ENCODE peak calls at places on chromosomes 2 and 18, in six cellular contexts. U is fibroblast of lung, L is GM13977, P is right atrium auricular region, G is activated B cell treated with CpG ODN at 0.5 μM for 24 hours, H is astrocyte of the spinal cord. W is an unnamed sample.

GRCh38 chr2:172672114-172672513 is 63.5 kb upstream of the RAPGEF4 start:
- DNase-seq in L (no peak), H (no peak), P (no peak), U (peak; percentile 25), G (no peak), W (no peak)

GRCh38 chr2:40558772-40559171 is 106.9 kb upstream of the SLC8A1 start:
- DNase-seq in H (no peak), U (no peak), G (no peak), P (no peak), L (no peak), W (no peak)

GRCh38 chr2:173656086-173656485 is 301.4 kb downstream of the CDCA7 start:
- DNase-seq in H (no peak), P (no peak), U (no peak), L (no peak), G (no peak), W (no peak)

GRCh38 chr2:232886632-232887031 is 16.6 kb downstream of the SNORC start:
- DNase-seq in P (no peak), H (no peak), G (peak; percentile 7), L (no peak), U (no peak), W (no peak)

GRCh38 chr2:135563793-135564192 is 32.5 kb downstream of the R3HDM1 start:
- DNase-seq in L (no peak), U (peak; percentile 15), G (no peak), P (no peak), H (peak; percentile 15), W (no peak)

GRCh38 chr2:233668605-233669260 is 3.0 kb upstream of the UGT1A9 start:
- DNase-seq in U (no peak), L (no peak), G (no peak), P (no peak), H (no peak), W (no peak)

GRCh38 chr2:162732946-162733698 is 105.4 kb downstream of the KCNH7 start:
- DNase-seq in H (peak; percentile 10), P (no peak), U (no peak), G (no peak), L (no peak), W (no peak)

GRCh38 chr2:111121028-111121872 is 536 bp downstream of the BCL2L11 start:
- DNase-seq in G (peak; percentile 62), P (peak; percentile 62), U (peak; percentile 33), H (peak; percentile 38), L (peak; percentile 52), W (peak; percentile 70)

GRCh38 chr2:98020992-98021713 is 25.4 kb upstream of the TMEM131 start:
- DNase-seq in G (no peak), L (no peak), P (peak; percentile 26), H (no peak), U (no peak), W (no peak)

GRCh38 chr2:202122975-202123765 is 50.1 kb downstream of the KIAA2012 start:
- DNase-seq in P (no peak), H (no peak), U (no peak), L (no peak), G (no peak), W (no peak)

GRCh38 chr18:34280653-34281052 is 55.9 kb upstream of the NOL4 start:
- DNase-seq in U (no peak), L (no peak), G (no peak), P (no peak), H (no peak), W (no peak)

GRCh38 chr2:55839182-55839819 is 84.3 kb downstream of the EFEMP1 start:
- DNase-seq in H (peak; percentile 42), U (peak; percentile 44), P (no peak), G (no peak), L (no peak), W (no peak)

GRCh38 chr18:23265691-23266399 is 130.6 kb downstream of the CABLES1 start:
- DNase-seq in U (no peak), L (no peak), H (no peak), P (no peak), G (no peak), W (no peak)

GRCh38 chr2:238784671-238785527 is 63.0 kb upstream of the TWIST2 start:
- DNase-seq in L (peak; percentile 76), H (peak; percentile 63), U (peak; percentile 73), G (no peak), P (peak; percentile 80), W (peak; percentile 83)

GRCh38 chr2:191333911-191334357 is 88.7 kb downstream of the MYO1B start:
- DNase-seq in U (peak; percentile 86), P (no peak), L (no peak), G (no peak), H (peak; percentile 96), W (no peak)

GRCh38 chr2:174158003-174158402 is 90.3 kb downstream of the OLA1 start:
- DNase-seq in L (peak; percentile 44), U (peak; percentile 57), G (no peak), H (peak; percentile 33), P (no peak), W (no peak)

GRCh38 chr2:130776550-130776949 is 21.2 kb downstream of the AMER3 start:
- DNase-seq in L (no peak), P (no peak), U (no peak), G (no peak), H (no peak), W (no peak)

GRCh38 chr18:62384610-62385097 is 59.5 kb downstream of the TNFRSF11A start:
- DNase-seq in P (no peak), G (no peak), H (peak; percentile 4), L (no peak), U (no peak), W (no peak)

GRCh38 chr2:19355931-19356544 is 2.4 kb downstream of the OSR1 start:
- DNase-seq in P (no peak), U (peak; percentile 60), L (peak; percentile 31), G (no peak), H (peak; percentile 41), W (no peak)

GRCh38 chr18:10442551-10442971 is 11.9 kb upstream of the APCDD1 start:
- DNase-seq in U (peak; percentile 30), P (no peak), L (no peak), H (no peak), G (no peak), W (no peak)

GRCh38 chr2:177604291-177605065 is 211.9 kb downstream of the AGPS start:
- DNase-seq in G (no peak), H (peak; percentile 77), P (no peak), U (peak; percentile 82), L (peak; percentile 34), W (no peak)

GRCh38 chr2:96888082-96889011 is 18.5 kb upstream of the SEMA4C start:
- DNase-seq in G (no peak), P (no peak), H (no peak), L (no peak), U (no peak), W (no peak)

GRCh38 chr2:30768036-30768686 is 39.1 kb downstream of the CAPN13 start:
- DNase-seq in H (no peak), L (no peak), G (no peak), P (no peak), U (no peak), W (no peak)

DNA sequence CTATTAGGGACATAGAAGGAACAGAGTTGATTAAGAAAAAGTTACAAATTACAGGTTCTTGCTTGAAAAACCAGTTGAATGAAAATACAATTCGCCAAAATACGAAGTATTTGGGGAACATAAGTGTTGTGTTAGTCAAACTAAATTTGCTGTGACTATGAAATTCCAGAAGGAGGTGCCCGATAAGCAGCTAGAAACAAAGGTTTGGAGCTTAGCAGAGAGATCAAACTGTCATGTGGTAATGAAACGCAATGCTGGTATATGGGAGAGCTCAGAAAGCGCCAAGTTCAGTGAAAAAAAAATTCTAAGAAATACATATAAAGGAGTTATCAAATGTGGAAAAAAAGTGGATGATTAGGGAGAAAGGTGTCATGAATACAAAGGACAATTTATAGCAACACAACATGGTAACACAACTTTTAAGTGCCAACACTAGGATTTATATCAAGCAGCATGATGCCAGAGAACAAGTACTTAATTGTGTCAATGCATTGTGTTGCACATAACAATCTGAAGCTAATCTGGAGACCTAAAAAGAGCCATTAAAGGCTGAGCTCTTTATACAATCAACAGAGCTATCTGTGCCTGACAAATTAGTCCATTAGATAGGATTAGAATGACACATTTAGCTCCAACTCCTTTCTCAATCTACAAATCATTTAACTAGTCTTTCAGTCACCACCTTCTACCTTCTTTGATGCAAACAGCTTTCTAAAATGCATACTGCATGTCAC is 31.2 kb downstream of the SMAD2 start:
- DNase-seq in H (no peak), U (no peak), P (no peak), G (no peak), L (no peak), W (no peak)
- TF ChIP-seq CTCF in H (no peak), U (no peak), P (no peak), G (no peak), L (no peak), W (no peak)

DNA sequence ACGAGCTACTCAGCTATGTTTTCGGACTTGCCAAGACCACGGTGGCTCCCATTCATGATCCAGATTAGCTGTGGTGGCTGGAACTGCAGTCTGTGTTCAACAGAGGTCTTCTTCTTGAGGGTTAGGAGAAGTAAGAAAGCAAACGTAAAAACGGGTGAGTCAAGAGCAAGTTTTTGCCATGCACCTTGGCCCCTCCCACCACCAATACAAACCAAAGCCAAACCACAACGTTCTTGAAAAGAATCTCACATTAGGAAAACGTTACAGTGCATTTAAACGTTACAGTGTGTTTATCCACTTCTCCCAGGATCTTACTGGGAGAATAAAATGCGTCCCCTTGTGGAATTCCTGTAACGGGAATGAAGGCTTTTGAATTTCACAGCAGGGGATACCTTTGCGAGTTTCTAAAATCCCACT is 725 bp downstream of the FBXO48 start:
- DNase-seq in U (peak; percentile 45), P (no peak), G (no peak), L (no peak), H (peak; percentile 84), W (no peak)
- TF ChIP-seq CTCF in U (peak; percentile 37), P (peak; percentile 18), G (no peak), L (no peak), H (peak; percentile 24), W (no peak)

GRCh38 chr18:12943200-12943599 is 4.6 kb upstream of the SEH1L start:
- DNase-seq in L (no peak), U (no peak), H (no peak), G (no peak), P (no peak), W (no peak)

GRCh38 chr18:12944724-12945123 is 3.1 kb upstream of the SEH1L start:
- DNase-seq in G (no peak), U (no peak), H (peak; percentile 52), L (no peak), P (peak; percentile 68), W (no peak)

GRCh38 chr18:12948055-12948804 is 419 bp downstream of the SEH1L start:
- DNase-seq in P (peak; percentile 96), L (peak; percentile 91), H (peak; percentile 97), U (peak; percentile 95), G (peak; percentile 91), W (peak; percentile 80)

GRCh38 chr18:12947355-12948054 is at the start of gene SEH1L:
- DNase-seq in H (peak; percentile 99), U (peak; percentile 99), G (peak; percentile 96), L (peak; percentile 98), P (peak; percentile 98), W (peak; percentile 100)

GRCh38 chr18:12946549-12947354 is 1.1 kb upstream of the SEH1L start:
- DNase-seq in G (no peak), P (peak; percentile 69), U (peak; percentile 79), H (peak; percentile 70), L (no peak), W (peak; percentile 24)
- TF ChIP-seq CTCF in G (no peak), P (no peak), U (peak; percentile 2), H (no peak), L (no peak), W (no peak)

DNA sequence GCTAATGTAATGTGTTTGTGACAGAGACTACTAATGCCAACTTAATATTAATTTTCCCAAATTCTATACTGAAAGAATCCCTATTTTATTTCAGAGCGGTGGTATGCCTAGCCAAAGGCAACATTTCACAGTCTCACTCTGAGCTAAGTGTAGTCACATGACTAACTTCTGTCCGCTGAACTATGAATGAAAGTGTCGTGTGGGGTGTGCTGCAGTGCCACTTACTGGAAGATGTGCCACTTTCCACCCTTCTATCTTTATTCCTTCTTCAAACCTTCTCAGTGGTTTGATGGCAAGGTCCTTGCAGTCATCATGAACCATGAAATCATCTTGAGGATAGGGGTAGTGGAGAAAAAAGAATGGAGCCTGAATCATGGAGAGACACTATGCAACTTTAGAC is 47.3 kb upstream of the C1D start:
- DNase-seq in P (no peak), H (no peak), G (no peak), U (no peak), L (no peak), W (no peak)
- TF ChIP-seq CTCF in P (no peak), H (no peak), G (no peak), U (no peak), L (no peak), W (no peak)

W was measured in mesothelial cell of epicardium.